ENCODE peak calls at places on chromosomes 7 and 10, in four cellular contexts. G is neuronal stem cell, B is H9, E is mesenchymal stem cell. T is an unnamed sample. For H3K4me1, the result is how much of the 10 kb centered on the place peaks cover.

GRCh38 chr10:124545346-124545745 is 83.7 kb downstream of the LHPP start:
- DNase-seq in E (no peak), G (no peak), B (no peak), T (no peak)

GRCh38 chr10:103451091-103451801 is 924 bp downstream of the CALHM2 start:
- DNase-seq in E (no peak), B (no peak), G (no peak), T (peak)

GRCh38 chr7:81407094-81407493 is 362.8 kb downstream of the HGF start:
- DNase-seq in G (no peak), B (no peak), E (no peak), T (no peak)

GRCh38 chr10:26555719-26556368 is 117.7 kb downstream of the APBB1IP start:
- DNase-seq in B (no peak), G (no peak), E (no peak), T (peak)

GRCh38 chr10:31154996-31155395 is 123.3 kb upstream of the ZNF438 start:
- DNase-seq in E (no peak), G (no peak), B (no peak), T (no peak)

GRCh38 chr10:48509974-48510692 is 94.7 kb downstream of the ARHGAP22 start:
- DNase-seq in B (peak), E (no peak), G (no peak), T (peak)

GRCh38 chr10:69051710-69052487 is 36.0 kb upstream of the SRGN start:
- DNase-seq in E (no peak), B (no peak), G (peak), T (no peak)

GRCh38 chr10:43461950-43462349 is 25.0 kb downstream of the ZNF487 start:
- DNase-seq in B (no peak), G (peak), E (peak), T (peak)

GRCh38 chr10:77386833-77387232 is 250.8 kb downstream of the KCNMA1 start:
- DNase-seq in G (no peak), B (no peak), E (peak), T (no peak)

GRCh38 chr7:5408777-5409176 is 14.9 kb downstream of the TNRC18 start:
- DNase-seq in G (no peak), E (peak), B (no peak), T (no peak)

GRCh38 chr10:75407716-75408511 is 6.3 kb upstream of the ZNF503 start:
- DNase-seq in E (peak), G (peak), B (peak), T (no peak)

GRCh38 chr7:51162724-51163329 is 153.8 kb downstream of the COBL start:
- DNase-seq in B (peak), E (peak), G (peak), T (peak)

GRCh38 chr7:87148332-87148955 is 3.8 kb upstream of the DMTF1 start:
- DNase-seq in E (peak), B (no peak), G (no peak), T (peak)

GRCh38 chr7:47757946-47758371 is 176.0 kb upstream of the TNS3 start:
- DNase-seq in E (peak), G (no peak), B (no peak), T (peak)

GRCh38 chr7:19982841-19983835 is 209.7 kb upstream of the TMEM196 start:
- DNase-seq in G (peak), E (peak), B (peak), T (peak)

GRCh38 chr10:117552156-117552620 is 9.6 kb downstream of the EMX2 start:
- DNase-seq in E (no peak), G (no peak), B (peak), T (no peak)

GRCh38 chr10:42979730-42980467 is 97.0 kb upstream of the RET start:
- DNase-seq in B (peak), G (no peak), E (no peak), T (no peak)

GRCh38 chr10:91632671-91633550 is at the start of gene PPP1R3C:
- DNase-seq in G (peak), E (peak), B (peak), T (peak)

GRCh38 chr10:28840954-28841353 is 163.6 kb downstream of the BAMBI start:
- DNase-seq in B (no peak), G (no peak), E (peak), T (no peak)

GRCh38 chr10:120979435-120980315 is 128.5 kb downstream of the WDR11 start:
- DNase-seq in B (peak), E (peak), G (peak), T (peak)

GRCh38 chr10:12782537-12782936 is 219.0 kb downstream of the CCDC3 start:
- DNase-seq in B (peak), E (peak), G (peak), T (peak)

GRCh38 chr7:156651472-156651871 is 10.9 kb downstream of the RNF32 start:
- DNase-seq in B (no peak), E (no peak), G (no peak), T (no peak)

GRCh38 chr7:101507327-101507726 is 121.8 kb downstream of the MYL10 start:
- DNase-seq in G (no peak), E (no peak), B (no peak), T (no peak)

GRCh38 chr10:58400609-58401008 is 15.4 kb downstream of the TFAM start:
- DNase-seq in E (peak), G (no peak), B (no peak), T (no peak)

GRCh38 chr10:113473011-113473410 is 79.8 kb upstream of the HABP2 start:
- DNase-seq in B (no peak), G (no peak), E (no peak), T (no peak)

GRCh38 chr7:75639071-75639892 is 99.5 kb downstream of the HIP1 start:
- DNase-seq in B (peak), E (peak), G (peak), T (peak)

GRCh38 chr7:1670894-1671875 is 1.1 kb downstream of the ELFN1 start:
- DNase-seq in E (no peak), G (no peak), B (peak), T (no peak)

GRCh38 chr10:34905200-34905927 is 90.3 kb upstream of the PARD3 start:
- DNase-seq in B (no peak), G (no peak), E (no peak), T (peak)

GRCh38 chr7:86708334-86708733 is 64.6 kb downstream of the GRM3 start:
- DNase-seq in E (no peak), G (no peak), B (peak), T (no peak)

GRCh38 chr7:16554518-16555236 is 28.1 kb downstream of the LRRC72 start:
- DNase-seq in B (no peak), E (no peak), G (no peak), T (no peak)

GRCh38 chr10:19699299-19699698 is 116.9 kb upstream of the PLXDC2 start:
- DNase-seq in E (no peak), B (no peak), G (no peak), T (no peak)

GRCh38 chr7:45186261-45186813 is 28.7 kb downstream of the RAMP3 start:
- DNase-seq in E (no peak), B (no peak), G (no peak), T (no peak)

GRCh38 chr7:149223176-149223575 is 16.3 kb upstream of the ZNF212 start:
- DNase-seq in E (no peak), B (no peak), G (no peak), T (no peak)

GRCh38 chr7:5695709-5696345 is 85.6 kb downstream of the RNF216 start:
- DNase-seq in G (no peak), B (no peak), E (peak), T (no peak)

GRCh38 chr10:124180044-124180745 is 86.8 kb upstream of the CHST15 start:
- DNase-seq in B (no peak), G (no peak), E (no peak), T (no peak)

GRCh38 chr10:3972460-3973366 is 187.7 kb upstream of the KLF6 start:
- DNase-seq in G (no peak), E (no peak), B (no peak), T (no peak)

GRCh38 chr10:117167346-117168134 is 29.5 kb upstream of the VAX1 start:
- DNase-seq in G (no peak), E (no peak), B (no peak), T (no peak)

GRCh38 chr7:129950191-129950940 is 2.4 kb downstream of the UBE2H start:
- DNase-seq in B (no peak), E (peak), G (peak), T (no peak)
- H3K9ac ChIP-seq in B (peak), E (peak), G (no peak), T (no peak)

GRCh38 chr10:132005147-132005546 is 23.4 kb upstream of the BNIP3 start:
- DNase-seq in B (no peak), G (no peak), E (no peak), T (no peak)

GRCh38 chr10:132004052-132004451 is 22.3 kb upstream of the BNIP3 start:
- DNase-seq in E (no peak), B (no peak), G (no peak), T (no peak)

GRCh38 chr10:132007681-132008080 is 26.0 kb upstream of the BNIP3 start:
- DNase-seq in G (no peak), E (no peak), B (no peak), T (no peak)

GRCh38 chr10:132009575-132009974 is 27.9 kb upstream of the BNIP3 start:
- DNase-seq in B (no peak), E (no peak), G (no peak), T (no peak)

DNA sequence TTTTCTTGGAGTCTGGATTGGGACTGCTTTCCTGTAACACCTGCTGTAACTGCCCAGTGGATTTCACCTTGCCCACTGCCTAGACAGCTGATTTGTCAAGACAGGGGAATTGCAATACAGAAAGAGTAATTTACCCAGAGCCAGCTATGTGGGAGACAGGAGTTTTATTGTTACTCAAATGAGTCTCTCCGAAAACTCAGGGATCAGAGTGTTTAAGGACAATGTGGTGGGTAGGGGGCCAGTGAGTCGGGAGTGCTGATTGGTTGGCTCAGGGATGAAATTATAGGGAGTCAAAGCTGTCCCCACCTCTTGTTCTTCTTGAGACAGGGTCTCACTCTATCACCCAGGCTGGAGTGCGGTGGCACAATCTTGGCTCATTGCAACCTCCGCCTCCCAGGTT is 25.2 kb upstream of the BNIP3 start:
- DNase-seq in E (no peak), G (no peak), B (peak), T (no peak)
- H2BK12ac ChIP-seq in E (no peak), G (no peak), B (no peak), T (no peak)

GRCh38 chr10:71971769-71972555 is 7.8 kb downstream of the CHST3 start:
- DNase-seq in E (no peak), G (no peak), B (no peak), T (no peak)

GRCh38 chr10:71974489-71975011 is 10.4 kb downstream of the CHST3 start:
- DNase-seq in G (no peak), B (no peak), E (peak), T (peak)

GRCh38 chr10:71971311-71971731 is 7.1 kb downstream of the CHST3 start:
- DNase-seq in E (no peak), B (no peak), G (no peak), T (no peak)

GRCh38 chr10:71973777-71974488 is 9.7 kb downstream of the CHST3 start:
- DNase-seq in E (no peak), G (no peak), B (no peak), T (no peak)

GRCh38 chr10:71972746-71973695 is 8.8 kb downstream of the CHST3 start:
- DNase-seq in E (no peak), B (no peak), G (no peak), T (no peak)
- H3K4me1 ChIP-seq in E (half or more), B (under half), G (under half), T (under half)

GRCh38 chr7:22404421-22405023 is 47.6 kb upstream of the RAPGEF5 start:
- DNase-seq in G (no peak), E (no peak), B (no peak), T (no peak)
- H3K9ac ChIP-seq in G (no peak), E (no peak), B (no peak), T (no peak)

GRCh38 chr7:138630059-138630610 is 71.0 kb downstream of the SVOPL start:
- DNase-seq in E (no peak), G (no peak), B (no peak), T (no peak)

GRCh38 chr7:138625084-138625848 is 75.9 kb downstream of the SVOPL start:
- DNase-seq in G (no peak), E (no peak), B (no peak), T (no peak)

GRCh38 chr7:138625849-138626230 is 75.3 kb downstream of the SVOPL start:
- DNase-seq in B (no peak), G (no peak), E (no peak), T (no peak)
- H2BK12ac ChIP-seq in B (no peak), G (no peak), E (no peak), T (no peak)

GRCh38 chr7:158327012-158327411 is 260.6 kb downstream of the PTPRN2 start:
- DNase-seq in G (no peak), E (no peak), B (no peak), T (no peak)

GRCh38 chr7:158329014-158329610 is 258.5 kb downstream of the PTPRN2 start:
- DNase-seq in G (no peak), B (peak), E (no peak), T (no peak)

GRCh38 chr7:158329686-158330085 is 257.9 kb downstream of the PTPRN2 start:
- DNase-seq in B (no peak), G (no peak), E (no peak), T (no peak)

GRCh38 chr7:158327571-158328180 is 259.9 kb downstream of the PTPRN2 start:
- DNase-seq in E (no peak), G (no peak), B (peak), T (no peak)

DNA sequence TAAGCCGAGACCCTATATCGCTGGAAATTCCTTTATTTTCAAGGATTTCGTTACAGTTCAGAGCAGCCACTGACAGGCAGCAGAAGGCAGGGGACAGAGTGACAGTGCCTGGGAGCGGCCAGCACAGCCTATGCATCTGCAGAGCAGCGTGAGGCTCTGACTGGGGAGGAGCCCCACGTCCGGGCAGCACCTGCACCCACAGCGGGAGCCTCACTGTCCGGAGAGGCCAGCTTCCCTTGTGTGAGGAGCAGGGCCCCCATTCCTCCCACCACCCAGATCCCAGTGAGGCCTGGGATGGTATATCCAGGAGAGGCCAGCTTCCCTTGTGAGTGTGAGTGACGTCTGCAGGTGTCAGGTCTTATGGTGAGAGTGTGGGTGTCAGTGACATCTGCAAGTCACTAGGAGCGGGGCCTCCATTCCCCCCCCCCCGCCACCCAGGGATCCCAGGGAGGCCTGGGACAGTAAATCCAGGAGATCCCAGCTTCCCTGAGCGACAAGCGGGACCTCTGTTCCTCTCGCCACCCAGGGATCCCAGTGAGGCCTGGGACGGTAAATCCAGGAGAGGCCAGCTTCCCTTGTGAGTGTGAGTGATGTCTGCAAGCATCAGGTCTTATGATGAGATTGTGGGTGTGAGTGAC is 259.1 kb downstream of the PTPRN2 start:
- DNase-seq in G (no peak), E (no peak), B (peak), T (no peak)
- H3K4me1 ChIP-seq in G (under half), E (under half), B (under half), T (under half)

DNA sequence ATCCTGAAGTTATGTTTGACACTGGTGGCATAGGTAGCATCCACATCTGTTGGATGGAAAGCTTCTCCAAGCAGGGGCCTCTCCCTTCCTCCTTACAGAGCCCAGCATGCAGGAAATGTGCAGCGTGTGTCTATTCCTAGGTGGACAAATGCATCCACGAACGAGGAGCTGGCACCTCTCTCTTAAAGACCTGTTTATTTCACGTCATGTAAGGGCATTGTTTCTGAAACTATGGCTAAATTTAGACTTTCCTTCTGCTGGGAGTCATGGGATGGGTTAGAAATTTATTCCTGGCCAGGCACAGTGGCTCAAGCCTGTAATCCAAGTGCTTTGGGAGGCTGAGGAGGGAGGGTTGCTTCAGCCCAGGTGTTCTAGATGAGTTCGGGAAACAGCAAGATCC is 208.4 kb upstream of the SVIL start:
- DNase-seq in G (no peak), E (no peak), B (no peak), T (no peak)
- H3K9ac ChIP-seq in G (no peak), E (no peak), B (no peak), T (no peak)

DNA sequence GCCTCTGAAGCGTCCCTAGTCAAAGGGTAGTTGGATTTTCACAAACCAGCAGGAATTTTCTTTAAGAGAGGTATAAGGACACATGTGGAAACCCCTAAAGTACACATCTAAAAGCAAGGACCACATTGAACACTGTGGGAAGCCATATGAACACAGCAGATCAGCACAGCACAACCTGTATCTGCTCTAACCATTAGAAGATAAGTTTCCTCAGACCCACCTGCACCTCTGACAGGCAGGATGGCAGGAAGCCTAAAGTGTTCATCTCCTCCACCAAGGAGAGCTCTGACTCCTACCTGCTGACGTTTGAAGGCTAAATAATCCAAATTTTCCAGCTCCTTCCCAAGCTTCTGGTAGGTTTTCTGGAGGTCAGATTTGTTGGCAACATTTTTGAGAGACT is 174.4 kb downstream of the CTNNA3 start:
- DNase-seq in E (no peak), G (no peak), B (no peak), T (no peak)
- H2BK12ac ChIP-seq in E (no peak), G (no peak), B (no peak), T (no peak)

GRCh38 chr10:110458583-110458920 is 39.2 kb upstream of the DUSP5 start:
- DNase-seq in E (no peak), B (no peak), G (no peak), T (no peak)

GRCh38 chr10:110455440-110455839 is 42.3 kb upstream of the DUSP5 start:
- DNase-seq in B (no peak), G (no peak), E (no peak), T (no peak)

GRCh38 chr10:110457851-110458582 is 39.7 kb upstream of the DUSP5 start:
- DNase-seq in G (no peak), B (no peak), E (no peak), T (no peak)

GRCh38 chr10:110456523-110457091 is 41.1 kb upstream of the DUSP5 start:
- DNase-seq in B (no peak), E (no peak), G (no peak), T (peak)

DNA sequence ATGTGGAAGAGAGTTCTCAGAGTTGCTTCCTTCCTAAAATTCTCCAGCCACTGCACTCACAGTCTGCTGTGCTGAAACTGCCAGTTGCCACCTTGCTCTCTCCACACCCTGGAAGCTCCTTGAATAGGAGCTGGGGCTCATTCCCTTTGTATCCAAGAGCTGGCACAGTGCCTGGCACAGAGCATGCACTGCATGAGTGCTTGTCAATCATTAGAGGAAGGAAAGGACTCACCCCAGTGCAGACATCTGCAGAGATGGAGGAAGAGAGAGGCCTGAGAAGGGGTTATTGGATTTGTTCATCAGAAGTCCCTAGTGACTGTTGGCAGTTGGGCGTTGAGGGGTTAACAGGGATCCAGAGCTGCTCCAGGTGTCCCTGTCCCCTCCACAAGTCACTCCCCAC is 41.7 kb upstream of the DUSP5 start:
- DNase-seq in G (no peak), E (no peak), B (no peak), T (no peak)
- H3K4me1 ChIP-seq in G (under half), E (under half), B (under half), T (under half)

GRCh38 chr7:30470783-30471182 is 7.8 kb downstream of the NOD1 start:
- DNase-seq in G (no peak), B (no peak), E (peak), T (no peak)
- H3K9ac ChIP-seq in G (no peak), B (no peak), E (peak), T (no peak)

T was measured in trophoblast cell.